ENCODE peak calls at places on chromosomes 6 and 20, in seven cellular contexts. J is GM20000, T is MM.1S, N is nephron progenitor cell, Z is RWPE2, Y is psoas muscle, R is hepatocyte. S is an unnamed sample.

GRCh38 chr20:44388466-44389023 is 33.0 kb downstream of the HNF4A start:
- DNase-seq in J (peak), T (peak), N (peak), Z (peak), Y (peak), R (peak), S (peak)

GRCh38 chr6:117547688-117548621 is 54.4 kb downstream of the GOPC start:
- DNase-seq in J (peak), T (no peak), N (no peak), Z (no peak), Y (peak), R (no peak), S (peak)

GRCh38 chr6:139754898-139755754 is 380.7 kb upstream of the CITED2 start:
- DNase-seq in J (no peak), T (no peak), N (no peak), Z (no peak), Y (no peak), R (no peak), S (no peak)

GRCh38 chr20:61514805-61515505 is 262.9 kb downstream of the CDH4 start:
- DNase-seq in J (no peak), T (no peak), N (no peak), Z (peak), Y (no peak), R (no peak), S (no peak)

GRCh38 chr20:51525241-51526104 is 17.0 kb downstream of the NFATC2 start:
- DNase-seq in J (peak), T (no peak), N (no peak), Z (no peak), Y (no peak), R (no peak), S (no peak)

GRCh38 chr20:5448449-5449118 is 131.8 kb upstream of the PROKR2 start:
- DNase-seq in J (peak), T (peak), N (peak), Z (no peak), Y (no peak), R (peak), S (peak)

GRCh38 chr6:18323935-18324707 is 59.8 kb upstream of the DEK start:
- DNase-seq in J (peak), T (peak), N (peak), Z (no peak), Y (no peak), R (peak), S (no peak)

GRCh38 chr6:168157272-168158007 is 78.4 kb upstream of the FRMD1 start:
- DNase-seq in J (no peak), T (no peak), N (peak), Z (no peak), Y (no peak), R (peak), S (no peak)

GRCh38 chr6:168834814-168835213 is 393.8 kb downstream of the SMOC2 start:
- DNase-seq in J (no peak), T (no peak), N (no peak), Z (no peak), Y (no peak), R (peak), S (no peak)

GRCh38 chr6:22470454-22471368 is 98.7 kb upstream of the HDGFL1 start:
- DNase-seq in J (no peak), T (no peak), N (no peak), Z (no peak), Y (no peak), R (peak), S (no peak)

GRCh38 chr6:31351734-31352496 is 5.1 kb downstream of the HLA-B start:
- DNase-seq in J (no peak), T (no peak), N (no peak), Z (no peak), Y (no peak), R (no peak), S (no peak)

GRCh38 chr6:82751718-82752117 is 313.9 kb downstream of the UBE3D start:
- DNase-seq in J (no peak), T (no peak), N (no peak), Z (no peak), Y (no peak), R (no peak), S (no peak)

GRCh38 chr6:140779341-140779740 is 1353.4 kb upstream of the GJE1 start:
- DNase-seq in J (no peak), T (no peak), N (no peak), Z (no peak), Y (no peak), R (no peak), S (no peak)

GRCh38 chr6:108598316-108598863 is 37.7 kb downstream of the FOXO3 start:
- DNase-seq in J (peak), T (peak), N (no peak), Z (no peak), Y (peak), R (peak), S (no peak)

GRCh38 chr6:106974337-106974998 is at the start of gene CD24:
- DNase-seq in J (peak), T (no peak), N (peak), Z (peak), Y (no peak), R (peak), S (peak)

GRCh38 chr20:21701171-21701876 is 4.1 kb upstream of the PAX1 start:
- DNase-seq in J (no peak), T (no peak), N (peak), Z (no peak), Y (no peak), R (no peak), S (no peak)

GRCh38 chr20:21702001-21702400 is 3.5 kb upstream of the PAX1 start:
- DNase-seq in J (no peak), T (no peak), N (no peak), Z (no peak), Y (no peak), R (no peak), S (no peak)

GRCh38 chr20:21704408-21705385 is 767 bp upstream of the PAX1 start:
- DNase-seq in J (no peak), T (peak), N (no peak), Z (no peak), Y (no peak), R (no peak), S (no peak)

GRCh38 chr20:21703740-21704407 is 1.6 kb upstream of the PAX1 start:
- DNase-seq in J (no peak), T (no peak), N (no peak), Z (no peak), Y (no peak), R (no peak), S (no peak)

GRCh38 chr20:21702553-21703467 is 2.7 kb upstream of the PAX1 start:
- DNase-seq in J (peak), T (peak), N (peak), Z (no peak), Y (peak), R (peak), S (peak)
- TF ChIP-seq CTCF in J (peak), T (peak), N (peak), Z (peak), Y (peak), R (peak), S (peak)

DNA sequence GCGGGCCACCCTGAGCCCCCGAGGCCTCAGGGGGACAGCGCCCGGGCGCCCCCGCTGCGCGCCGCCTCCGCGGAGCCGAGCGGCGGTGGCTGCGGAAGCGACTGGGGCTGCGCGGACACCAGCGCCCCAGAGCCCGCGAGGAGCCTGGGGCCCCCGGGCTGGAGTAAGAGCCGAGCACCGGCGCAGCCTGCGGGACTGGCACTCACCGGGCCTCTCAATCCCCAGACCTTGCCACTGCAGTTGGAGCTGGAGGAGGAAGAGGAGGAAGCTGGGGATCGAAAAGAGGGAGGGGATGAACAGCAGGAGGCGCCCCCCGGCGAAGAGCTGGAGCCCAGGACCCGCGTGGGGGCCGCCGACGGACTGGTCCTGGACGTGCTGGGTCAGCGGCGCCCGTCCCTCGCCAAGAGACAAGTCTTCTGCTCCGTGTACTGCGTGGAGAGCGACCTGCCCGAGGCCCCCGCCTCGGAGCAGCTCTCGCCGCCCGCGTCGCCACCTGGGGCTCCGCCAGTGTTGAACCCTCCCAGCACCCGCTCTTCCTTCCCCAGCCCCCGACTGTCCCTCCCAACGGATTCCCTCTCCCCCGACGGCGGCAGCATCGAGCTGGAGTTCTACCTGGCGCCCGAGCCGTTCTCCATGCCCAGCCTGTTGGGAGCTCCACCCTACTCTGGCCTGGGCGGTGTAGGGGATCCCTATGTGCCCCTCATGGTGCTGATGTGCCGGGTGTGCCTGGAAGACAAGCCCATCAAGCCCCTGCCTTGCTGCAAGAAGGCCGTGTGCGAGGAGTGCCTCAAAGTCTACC is 579 bp downstream of the RNF217 start:
- DNase-seq in J (peak), T (no peak), N (peak), Z (no peak), Y (peak), R (peak), S (peak)
- TF ChIP-seq CTCF in J (no peak), T (no peak), N (no peak), Z (peak), Y (peak), R (peak), S (no peak)

GRCh38 chr20:3661060-3661820 is 2.0 kb downstream of the GFRA4 start:
- DNase-seq in J (peak), T (no peak), N (no peak), Z (no peak), Y (no peak), R (no peak), S (no peak)

GRCh38 chr20:3660262-3661059 is 2.7 kb downstream of the GFRA4 start:
- DNase-seq in J (peak), T (no peak), N (no peak), Z (no peak), Y (no peak), R (no peak), S (no peak)

GRCh38 chr20:3658019-3658707 is 5.0 kb downstream of the GFRA4 start:
- DNase-seq in J (no peak), T (no peak), N (no peak), Z (no peak), Y (no peak), R (no peak), S (peak)

GRCh38 chr20:3658708-3659491 is 4.3 kb downstream of the GFRA4 start:
- DNase-seq in J (peak), T (peak), N (no peak), Z (no peak), Y (no peak), R (no peak), S (peak)

DNA sequence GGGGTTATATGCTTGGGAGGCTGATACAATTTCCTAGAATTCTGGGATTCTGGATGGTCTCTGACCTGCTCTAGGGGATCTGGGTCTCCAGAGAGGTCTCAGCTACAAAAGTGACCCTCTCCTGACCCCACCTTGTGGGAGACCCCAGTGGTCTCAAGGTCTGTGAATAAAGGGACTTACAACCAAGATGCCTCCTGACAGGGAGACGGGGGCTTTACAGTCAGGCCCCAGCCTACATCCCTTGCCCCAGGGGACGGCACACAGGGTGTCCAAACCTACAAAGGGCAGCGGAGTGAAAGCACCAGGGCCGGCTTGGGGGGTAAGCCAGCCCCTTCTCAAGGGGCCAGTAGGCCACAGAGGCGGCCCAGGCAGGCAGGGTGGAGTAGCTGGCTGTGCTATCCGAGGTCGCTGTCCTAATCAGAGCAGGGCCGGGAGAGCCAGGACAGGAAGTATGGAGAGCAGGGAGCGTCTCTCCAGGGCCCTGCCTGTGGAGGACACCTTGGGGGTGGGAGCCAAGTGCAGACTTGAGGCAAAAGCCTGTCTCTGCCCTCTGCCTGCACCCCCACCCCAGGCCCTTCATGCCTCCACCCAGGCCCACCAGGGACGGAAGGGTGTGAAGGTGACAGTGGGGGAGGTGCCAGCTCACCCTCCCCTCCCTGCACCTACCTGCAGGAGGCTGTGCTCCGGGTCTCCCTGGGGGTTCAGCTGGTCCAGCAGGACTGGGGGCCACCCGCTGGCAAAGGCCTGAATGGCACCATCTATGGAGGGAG is 3.5 kb downstream of the GFRA4 start:
- DNase-seq in J (no peak), T (no peak), N (no peak), Z (no peak), Y (no peak), R (no peak), S (no peak)
- TF ChIP-seq CTCF in J (no peak), T (no peak), N (no peak), Z (no peak), Y (no peak), R (no peak), S (no peak)

GRCh38 chr6:104541411-104541810 is 318.3 kb downstream of the HACE1 start:
- DNase-seq in J (no peak), T (no peak), N (no peak), Z (no peak), Y (no peak), R (no peak), S (no peak)
- TF ChIP-seq CTCF in J (no peak), T (no peak), N (no peak), Z (no peak), Y (no peak), R (no peak), S (no peak)

DNA sequence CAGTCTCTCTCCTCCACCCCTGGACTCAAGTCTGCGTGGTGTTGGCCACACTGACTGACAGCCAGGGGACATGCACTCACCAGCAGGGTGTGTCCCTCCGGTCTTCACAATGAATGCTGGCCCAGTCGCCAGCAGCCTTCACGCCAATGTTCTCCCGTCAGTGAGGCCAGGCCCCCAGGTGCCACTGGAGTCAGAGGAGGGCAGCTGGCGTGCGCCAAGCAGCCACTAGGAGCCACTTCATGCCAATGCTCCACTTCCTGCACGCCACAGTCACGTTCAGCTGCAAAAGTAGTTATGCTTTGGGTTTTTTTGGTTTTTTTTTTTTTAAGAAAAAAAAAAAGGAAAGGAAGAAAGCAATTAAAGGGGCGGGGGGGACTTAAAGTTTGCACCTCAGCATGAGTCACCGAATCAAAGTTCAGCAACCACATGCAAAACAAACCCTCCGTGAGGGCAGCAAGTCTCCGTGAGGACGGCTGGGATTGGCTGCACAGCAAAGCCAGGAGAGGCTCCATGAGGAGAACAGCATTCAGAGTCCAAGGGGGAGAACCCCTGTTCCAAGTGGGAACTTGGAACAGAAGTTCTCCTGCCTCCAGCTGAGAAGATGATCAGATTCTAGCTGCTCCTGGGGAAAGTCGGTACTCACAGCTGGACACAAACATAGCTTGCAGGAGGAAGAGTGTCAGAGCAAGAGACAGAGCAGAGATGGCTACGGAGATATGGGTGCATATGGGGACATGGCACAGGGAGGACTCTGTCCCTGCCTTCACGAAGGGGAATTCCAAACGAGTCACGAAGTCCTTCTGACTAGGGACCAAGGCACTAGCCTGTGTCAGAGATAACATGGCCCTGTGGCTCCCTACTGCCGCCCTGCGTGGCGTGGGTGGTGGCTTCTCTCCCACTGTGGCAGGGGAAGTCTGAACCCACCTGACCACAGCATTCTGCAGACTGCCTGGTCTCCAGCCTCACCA is at the start of gene ZC3H12D:
- DNase-seq in J (peak), T (no peak), N (no peak), Z (no peak), Y (peak), R (peak), S (no peak)
- TF ChIP-seq CTCF in J (peak), T (no peak), N (no peak), Z (no peak), Y (no peak), R (no peak), S (no peak)

GRCh38 chr6:66173587-66173986 is 466.6 kb upstream of the EYS start:
- DNase-seq in J (no peak), T (no peak), N (no peak), Z (no peak), Y (no peak), R (no peak), S (no peak)
- TF ChIP-seq CTCF in J (no peak), T (no peak), N (no peak), Z (no peak), Y (no peak), R (no peak), S (no peak)

GRCh38 chr6:72206606-72207005 is 320.3 kb downstream of the RIMS1 start:
- DNase-seq in J (no peak), T (no peak), N (no peak), Z (no peak), Y (no peak), R (no peak), S (no peak)
- TF ChIP-seq CTCF in J (no peak), T (no peak), N (no peak), Z (no peak), Y (no peak), R (no peak), S (no peak)

DNA sequence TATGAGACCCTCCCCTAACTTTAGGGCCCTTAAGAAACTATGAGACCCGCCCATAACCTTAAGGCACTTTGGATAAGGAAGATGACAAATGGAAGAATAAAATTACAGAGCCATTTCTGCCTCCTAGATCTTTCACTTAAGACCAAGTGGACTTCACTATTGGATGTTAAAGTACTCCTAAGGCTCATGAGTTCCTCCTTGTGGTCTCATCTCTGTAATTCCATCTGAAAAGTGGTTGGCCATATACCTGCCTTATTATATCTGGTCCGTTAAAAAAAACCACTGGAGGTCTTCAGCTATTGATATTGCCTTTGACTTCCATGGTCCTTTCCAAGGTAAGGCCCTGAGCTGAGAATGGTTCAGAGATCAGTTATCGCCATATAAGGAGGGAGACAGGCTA is 310.3 kb downstream of the EYA4 start:
- DNase-seq in J (no peak), T (no peak), N (no peak), Z (no peak), Y (no peak), R (no peak), S (no peak)
- TF ChIP-seq CTCF in J (no peak), T (no peak), N (no peak), Z (no peak), Y (no peak), R (peak), S (no peak)

GRCh38 chr6:56335733-56336132 is 88.4 kb upstream of the COL21A1 start:
- DNase-seq in J (no peak), T (no peak), N (no peak), Z (no peak), Y (no peak), R (no peak), S (no peak)
- TF ChIP-seq CTCF in J (no peak), T (no peak), N (no peak), Z (no peak), Y (no peak), R (no peak), S (no peak)

DNA sequence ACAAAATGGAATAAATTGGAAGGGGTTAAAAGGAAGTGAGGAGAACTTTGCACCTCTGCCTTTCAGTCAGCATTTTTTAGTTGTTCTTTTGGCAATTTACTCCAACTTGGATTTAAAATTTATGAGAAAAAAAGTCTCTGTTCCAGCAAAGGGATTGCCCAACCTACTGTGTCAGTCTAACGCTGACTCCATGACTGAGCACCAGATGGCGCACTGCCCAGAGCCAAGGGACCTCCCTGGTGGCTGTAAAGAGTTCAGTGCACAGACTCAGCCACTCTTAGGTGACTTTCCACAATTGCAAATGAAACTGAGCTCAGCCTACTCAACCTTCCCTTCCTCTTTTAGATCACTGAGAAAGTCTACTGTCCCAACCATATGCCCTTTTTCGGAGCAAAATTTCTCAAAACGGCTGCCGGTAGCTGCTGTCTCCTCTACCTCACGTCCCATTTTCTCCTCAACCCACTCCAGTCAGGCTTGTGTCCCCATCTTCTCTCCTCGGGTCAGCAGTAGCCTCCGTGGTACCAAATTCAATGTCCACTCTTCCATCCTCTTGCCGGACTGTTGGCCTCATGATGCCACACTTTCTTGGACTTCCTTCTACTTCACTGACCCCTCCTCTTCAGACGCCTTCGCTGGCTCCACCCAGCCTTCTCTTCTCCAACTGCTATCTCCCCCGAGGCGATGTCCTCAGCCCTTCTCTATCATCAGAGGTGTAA is 38.7 kb downstream of the GSTA2 start:
- DNase-seq in J (peak), T (peak), N (peak), Z (no peak), Y (peak), R (peak), S (peak)
- TF ChIP-seq CTCF in J (peak), T (peak), N (peak), Z (peak), Y (no peak), R (peak), S (peak)